ENCODE peak calls at places on chromosome 15, in four cellular contexts. W, N, V and X are unnamed samples.

GRCh38 chr15:88529021-88529630 is 17.4 kb downstream of the DET1 start:
- DNase-seq in W (no peak), N (peak; percentile 81), V (no peak), X (no peak)

GRCh38 chr15:91465696-91466095 is 365.6 kb downstream of the SV2B start:
- DNase-seq in W (no peak), N (no peak), V (no peak), X (no peak)

GRCh38 chr15:81843226-81843625 is 202.6 kb downstream of the MEX3B start:
- DNase-seq in W (no peak), N (no peak), V (no peak), X (no peak)

GRCh38 chr15:40265875-40266274 is 17.0 kb downstream of the ANKRD63 start:
- DNase-seq in W (no peak), N (no peak), V (no peak), X (no peak)

GRCh38 chr15:67908756-67909155 is 68.9 kb upstream of the RNU6-1 start:
- DNase-seq in W (no peak), N (no peak), V (no peak), X (no peak)

GRCh38 chr15:91118796-91119590 is 18.9 kb downstream of the SV2B start:
- DNase-seq in W (no peak), N (no peak), V (no peak), X (no peak)

GRCh38 chr15:23546158-23546557 is 19.3 kb upstream of the MKRN3 start:
- DNase-seq in W (no peak), N (no peak), V (no peak), X (no peak)

GRCh38 chr15:48358229-48358641 is 27.0 kb downstream of the DUT start:
- DNase-seq in W (peak; percentile 82), N (peak; percentile 44), V (no peak), X (no peak)

GRCh38 chr15:68220967-68221366 is 8.6 kb downstream of the CLN6 start:
- DNase-seq in W (no peak), N (no peak), V (no peak), X (no peak)

GRCh38 chr15:80234883-80235282 is 17.1 kb downstream of the CTXND1 start:
- DNase-seq in W (peak; percentile 27), N (peak; percentile 56), V (no peak), X (no peak)

GRCh38 chr15:49490963-49491362 is 67.9 kb downstream of the FGF7 start:
- DNase-seq in W (no peak), N (no peak), V (no peak), X (peak; percentile 42)

GRCh38 chr15:97023131-97023844 is 692.8 kb downstream of the NR2F2 start:
- DNase-seq in W (peak; percentile 32), N (no peak), V (no peak), X (peak; percentile 2)

GRCh38 chr15:25508369-25509002 is 69.7 kb upstream of the UBE3A start:
- DNase-seq in W (no peak), N (peak; percentile 66), V (no peak), X (peak; percentile 13)

GRCh38 chr15:66631616-66632263 is 65.9 kb upstream of the LCTL start:
- DNase-seq in W (no peak), N (peak; percentile 55), V (no peak), X (no peak)

GRCh38 chr15:40470423-40471104 is at the start of gene CHST14:
- DNase-seq in W (peak; percentile 58), N (peak; percentile 76), V (peak; percentile 72), X (no peak)

GRCh38 chr15:63722144-63722543 is 111.6 kb downstream of the HERC1 start:
- DNase-seq in W (no peak), N (no peak), V (no peak), X (no peak)

GRCh38 chr15:57324590-57324890 is 51.8 kb upstream of the CGNL1 start:
- DNase-seq in W (no peak), N (no peak), V (no peak), X (no peak)
- H3K4me3 ChIP-seq in W (no peak overlapping the region), N (no peak overlapping the region), V (no peak overlapping the region), X (no peak overlapping the region)

GRCh38 chr15:70768247-70768883 is 5.0 kb upstream of the UACA start:
- DNase-seq in W (peak; percentile 55), N (no peak), V (no peak), X (no peak)
- H3K4me3 ChIP-seq in W (no peak overlapping the region), N (no peak overlapping the region), V (no peak overlapping the region), X (no peak overlapping the region)

DNA sequence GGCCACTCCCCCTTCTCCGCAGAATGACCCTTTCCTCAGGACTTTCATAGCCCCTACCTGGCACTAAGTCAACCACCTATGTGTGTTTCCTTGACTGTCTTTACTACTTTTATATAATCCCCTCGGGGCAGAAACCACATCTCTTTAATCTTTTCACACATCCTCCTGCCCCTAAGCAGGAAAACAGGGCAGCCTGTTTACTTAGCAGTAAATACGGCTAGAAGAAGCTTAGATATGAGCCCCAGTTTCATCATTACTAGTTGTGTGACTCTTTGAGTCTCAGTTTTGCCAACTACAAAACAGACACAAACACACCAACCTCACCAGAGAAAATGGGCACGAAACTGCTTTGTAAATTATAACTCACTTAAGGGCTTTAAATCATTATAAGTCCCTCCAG is 98.3 kb downstream of the CYP19A1 start:
- DNase-seq in W (no peak), N (no peak), V (no peak), X (no peak)
- H3K4me3 ChIP-seq in W (no peak overlapping the region), N (no peak overlapping the region), V (no peak overlapping the region), X (no peak overlapping the region)

GRCh38 chr15:62165029-62165792 is at the start of gene C2CD4B:
- DNase-seq in W (peak; percentile 89), N (no peak), V (peak; percentile 70), X (no peak)
- H3K4me3 ChIP-seq in W (peak within 1 kb of the TSS; percentile 66), N (no peak within 1 kb of the TSS), V (peak within 1 kb of the TSS; percentile 66), X (peak within 1 kb of the TSS; percentile 34)

GRCh38 chr15:74129411-74130088 is 836 bp upstream of the ISLR2 start:
- DNase-seq in W (no peak), N (no peak), V (peak; percentile 54), X (no peak)

GRCh38 chr15:74128785-74129350 is 1.5 kb upstream of the ISLR2 start:
- DNase-seq in W (no peak), N (no peak), V (no peak), X (no peak)

GRCh38 chr15:74130089-74130848 is at the start of gene ISLR2:
- DNase-seq in W (no peak), N (no peak), V (peak; percentile 54), X (no peak)

GRCh38 chr15:74127255-74127953 is 3.0 kb upstream of the ISLR2 start:
- DNase-seq in W (peak; percentile 75), N (peak; percentile 93), V (peak; percentile 92), X (peak; percentile 45)

GRCh38 chr15:74127954-74128784 is 2.2 kb upstream of the ISLR2 start:
- DNase-seq in W (no peak), N (no peak), V (peak; percentile 59), X (no peak)
- H3K4me3 ChIP-seq in W (no peak overlapping the region), N (peak overlapping the region; percentile 17), V (peak overlapping the region; percentile 56), X (peak overlapping the region; percentile 48)